ENCODE peak calls at places on chromosomes 6 and 20, in ten cellular contexts. N is left ventricle myocardium inferior, T is left lung, Z is thoracic aorta, J is psoas muscle, G is astrocyte of the spinal cord, Q is foreskin fibroblast, U is mucosa of descending colon, B is right atrium auricular region, R is AG04450. V is an unnamed sample.
A peak's percentile ranks its signal among the peaks of the same experiment; 100 is the strongest.

GRCh38 chr6:16154904-16155303 is 26.0 kb downstream of the MYLIP start:
- DNase-seq in N (peak; percentile 46), T (no peak), Z (no peak), J (peak; percentile 66), G (peak; percentile 88), Q (peak; percentile 85), U (no peak), B (peak; percentile 64), R (peak; percentile 24), V (peak; percentile 26)

GRCh38 chr20:20003088-20003954 is 13.8 kb upstream of the NAA20 start:
- DNase-seq in N (no peak), T (no peak), Z (no peak), J (peak; percentile 38), G (no peak), Q (peak; percentile 22), U (peak; percentile 44), B (peak; percentile 78), R (no peak), V (peak; percentile 71)

GRCh38 chr6:1610497-1611321 is 994 bp downstream of the FOXC1 start:
- DNase-seq in N (no peak), T (peak; percentile 86), Z (no peak), J (no peak), G (no peak), Q (peak; percentile 59), U (no peak), B (no peak), R (no peak), V (no peak)

GRCh38 chr6:140434761-140435160 is 1060.3 kb upstream of the CITED2 start:
- DNase-seq in N (no peak), T (no peak), Z (no peak), J (no peak), G (no peak), Q (peak; percentile 75), U (no peak), B (no peak), R (no peak), V (no peak)

GRCh38 chr6:70857387-70858077 is 99.3 kb downstream of the B3GAT2 start:
- DNase-seq in N (no peak), T (no peak), Z (no peak), J (no peak), G (no peak), Q (no peak), U (no peak), B (no peak), R (no peak), V (no peak)

GRCh38 chr6:170108456-170108855 is 182.4 kb downstream of the DLL1 start:
- DNase-seq in N (peak; percentile 3), T (no peak), Z (no peak), J (no peak), G (no peak), Q (no peak), U (no peak), B (peak; percentile 4), R (no peak), V (no peak)

GRCh38 chr20:45293041-45294002 is 13.3 kb upstream of the RBPJL start:
- DNase-seq in N (peak; percentile 78), T (peak; percentile 97), Z (peak; percentile 60), J (peak; percentile 84), G (peak; percentile 68), Q (peak; percentile 86), U (peak; percentile 92), B (peak; percentile 81), R (no peak), V (peak; percentile 67)

GRCh38 chr6:145428656-145429173 is 306.6 kb downstream of the EPM2A start:
- DNase-seq in N (no peak), T (no peak), Z (no peak), J (no peak), G (peak; percentile 6), Q (no peak), U (no peak), B (no peak), R (no peak), V (no peak)

GRCh38 chr6:6221829-6222535 is 98.5 kb downstream of the F13A1 start:
- DNase-seq in N (no peak), T (no peak), Z (no peak), J (no peak), G (no peak), Q (no peak), U (peak; percentile 75), B (no peak), R (no peak), V (no peak)

GRCh38 chr6:117387454-117387974 is 38.2 kb downstream of the ROS1 start:
- DNase-seq in N (no peak), T (no peak), Z (no peak), J (no peak), G (no peak), Q (no peak), U (no peak), B (no peak), R (no peak), V (no peak)

GRCh38 chr6:37134622-37135191 is 35.2 kb upstream of the PIM1 start:
- DNase-seq in N (no peak), T (no peak), Z (peak; percentile 43), J (peak; percentile 64), G (peak; percentile 93), Q (peak; percentile 97), U (peak; percentile 66), B (peak; percentile 68), R (peak; percentile 69), V (peak; percentile 96)

GRCh38 chr6:79781916-79782315 is 150.8 kb downstream of the SH3BGRL2 start:
- DNase-seq in N (no peak), T (no peak), Z (no peak), J (no peak), G (no peak), Q (no peak), U (no peak), B (no peak), R (no peak), V (no peak)

GRCh38 chr20:36493013-36493800 is 48.1 kb upstream of the MYL9 start:
- DNase-seq in N (no peak), T (no peak), Z (no peak), J (no peak), G (no peak), Q (peak; percentile 43), U (peak; percentile 55), B (no peak), R (no peak), V (no peak)

GRCh38 chr6:25122001-25122400 is 157.2 kb upstream of the CARMIL1 start:
- DNase-seq in N (peak; percentile 33), T (no peak), Z (no peak), J (peak; percentile 35), G (no peak), Q (peak; percentile 34), U (no peak), B (peak; percentile 64), R (no peak), V (peak; percentile 64)

GRCh38 chr6:86215323-86215722 is 572.6 kb upstream of the SYNCRIP start:
- DNase-seq in N (no peak), T (no peak), Z (no peak), J (no peak), G (no peak), Q (no peak), U (no peak), B (no peak), R (no peak), V (no peak)

GRCh38 chr20:62487564-62488086 is 11.8 kb upstream of the GATA5 start:
- DNase-seq in N (no peak), T (no peak), Z (no peak), J (no peak), G (no peak), Q (no peak), U (no peak), B (no peak), R (no peak), V (peak; percentile 34)

GRCh38 chr20:63183422-63184146 is 32.3 kb downstream of the YTHDF1 start:
- DNase-seq in N (no peak), T (no peak), Z (no peak), J (no peak), G (no peak), Q (peak; percentile 45), U (peak; percentile 52), B (no peak), R (no peak), V (peak; percentile 38)

GRCh38 chr20:23020230-23020629 is 14.9 kb upstream of the SSTR4 start:
- DNase-seq in N (no peak), T (no peak), Z (no peak), J (no peak), G (no peak), Q (no peak), U (no peak), B (no peak), R (no peak), V (no peak)

GRCh38 chr6:105452376-105452775 is 49.5 kb upstream of the PREP start:
- DNase-seq in N (no peak), T (no peak), Z (no peak), J (no peak), G (no peak), Q (no peak), U (no peak), B (no peak), R (no peak), V (no peak)

GRCh38 chr6:93417421-93417996 is 1.9 kb downstream of the EPHA7 start:
- DNase-seq in N (no peak), T (no peak), Z (no peak), J (no peak), G (peak; percentile 70), Q (peak; percentile 55), U (no peak), B (no peak), R (no peak), V (no peak)

GRCh38 chr20:38134427-38135281 is 30.4 kb downstream of the TGM2 start:
- DNase-seq in N (no peak), T (no peak), Z (no peak), J (no peak), G (peak; percentile 88), Q (peak; percentile 28), U (no peak), B (no peak), R (no peak), V (peak; percentile 73)

GRCh38 chr20:41340327-41341055 is at the start of gene LPIN3:
- DNase-seq in N (peak; percentile 92), T (peak; percentile 90), Z (peak; percentile 43), J (peak; percentile 84), G (peak; percentile 81), Q (peak; percentile 97), U (peak; percentile 96), B (peak; percentile 93), R (no peak), V (peak; percentile 94)
- TF ChIP-seq CTCF in N (no peak), T (peak; percentile 3), Z (peak; percentile 8), J (no peak), G (no peak), Q (peak; percentile 39), U (no peak), B (no peak), R (no peak), V (peak; percentile 28)

GRCh38 chr6:36038120-36038876 is 10.7 kb downstream of the MAPK14 start:
- DNase-seq in N (no peak), T (no peak), Z (no peak), J (no peak), G (no peak), Q (no peak), U (no peak), B (no peak), R (no peak), V (no peak)
- H3K4me3 ChIP-seq in N (no peak overlapping the region), T (no peak overlapping the region), Z (peak overlapping the region; percentile 7), J (peak overlapping the region; percentile 10), G (no peak overlapping the region), Q (no peak overlapping the region), U (no peak overlapping the region), B (no peak overlapping the region), R (no peak overlapping the region), V (no peak overlapping the region)

GRCh38 chr20:9359561-9360308 is 154.7 kb upstream of the LAMP5 start:
- DNase-seq in N (no peak), T (no peak), Z (no peak), J (peak; percentile 26), G (peak; percentile 79), Q (peak; percentile 83), U (peak; percentile 81), B (no peak), R (no peak), V (peak; percentile 75)
- TF ChIP-seq CTCF in N (peak; percentile 70), T (no peak), Z (peak; percentile 43), J (peak; percentile 77), G (peak; percentile 39), Q (peak; percentile 36), U (no peak), B (peak; percentile 25), R (peak; percentile 56), V (peak; percentile 56)

GRCh38 chr6:137497722-137498463 is 3.7 kb upstream of the OLIG3 start:
- DNase-seq in N (no peak), T (peak; percentile 72), Z (no peak), J (no peak), G (no peak), Q (peak; percentile 15), U (peak; percentile 38), B (no peak), R (no peak), V (no peak)
- H3K4me3 ChIP-seq in N (peak overlapping the region; percentile 50), T (no peak overlapping the region), Z (peak overlapping the region; percentile 35), J (peak overlapping the region; percentile 56), G (no peak overlapping the region), Q (no peak overlapping the region), U (no peak overlapping the region), B (peak overlapping the region; percentile 26), R (no peak overlapping the region), V (no peak overlapping the region)

V was measured in fibroblast of villous mesenchyme.